ENCODE peak calls at places on chromosomes 2 and 18, in four cellular contexts. M is WTC11, B is K562, G is GM12878. H is an unnamed sample.

GRCh38 chr18:48928787-48929186 is 22.0 kb downstream of the SMAD7 start:
- DNase-seq in M (no peak), B (no peak), G (peak), H (peak)

GRCh38 chr2:216949685-216950397 is 90.0 kb upstream of the TNP1 start:
- DNase-seq in M (no peak), B (no peak), G (peak), H (no peak)

GRCh38 chr2:225737556-225737955 is 338.0 kb downstream of the NYAP2 start:
- DNase-seq in M (no peak), B (no peak), G (no peak), H (no peak)

GRCh38 chr2:110977388-110977787 is 143.3 kb upstream of the BCL2L11 start:
- DNase-seq in M (no peak), B (no peak), G (no peak), H (no peak)

GRCh38 chr2:71801969-71802368 is 345.7 kb downstream of the CYP26B1 start:
- DNase-seq in M (peak), B (peak), G (no peak), H (peak)

GRCh38 chr2:31337860-31338259 is 76.7 kb downstream of the XDH start:
- DNase-seq in M (no peak), B (no peak), G (no peak), H (no peak)

GRCh38 chr18:52339891-52340371 is at the start of gene DCC:
- DNase-seq in M (peak), B (no peak), G (no peak), H (peak)

GRCh38 chr18:31819106-31819924 is 58.6 kb upstream of the SLC25A52 start:
- DNase-seq in M (no peak), B (peak), G (no peak), H (peak)

GRCh38 chr2:215609089-215610032 is 173.5 kb upstream of the FN1 start:
- DNase-seq in M (no peak), B (no peak), G (no peak), H (no peak)

GRCh38 chr2:166074430-166074829 is 53.4 kb downstream of the SCN1A start:
- DNase-seq in M (no peak), B (no peak), G (no peak), H (no peak)

GRCh38 chr2:44392338-44392943 is 30.7 kb downstream of the CAMKMT start:
- DNase-seq in M (peak), B (no peak), G (no peak), H (peak)

GRCh38 chr18:49406863-49407262 is 53.6 kb downstream of the DYM start:
- DNase-seq in M (no peak), B (no peak), G (no peak), H (no peak)

GRCh38 chr2:12928197-12928596 is 211.5 kb downstream of the TRIB2 start:
- DNase-seq in M (no peak), B (no peak), G (no peak), H (no peak)

GRCh38 chr2:203687161-203687560 is 19.3 kb upstream of the CD28 start:
- DNase-seq in M (no peak), B (no peak), G (no peak), H (no peak)

GRCh38 chr2:105772362-105772761 is 27.6 kb downstream of the NCK2 start:
- DNase-seq in M (no peak), B (no peak), G (no peak), H (no peak)

GRCh38 chr2:7028846-7029245 is 111.6 kb downstream of the RNF144A start:
- DNase-seq in M (no peak), B (no peak), G (no peak), H (no peak)

GRCh38 chr2:197857708-197858107 is 53.3 kb downstream of the PLCL1 start:
- DNase-seq in M (no peak), B (no peak), G (no peak), H (no peak)

GRCh38 chr2:223460774-223461211 is 141.4 kb downstream of the SCG2 start:
- DNase-seq in M (no peak), B (no peak), G (no peak), H (no peak)

GRCh38 chr18:5311273-5312009 is 15.9 kb upstream of the ZBTB14 start:
- DNase-seq in M (no peak), B (no peak), G (no peak), H (no peak)
- TF ChIP-seq NR2C2 in M (no peak), B (no peak), G (no peak), H (no peak)

GRCh38 chr2:218382785-218383184 is 712 bp downstream of the SLC11A1 start:
- DNase-seq in M (no peak), B (no peak), G (no peak), H (no peak)

GRCh38 chr2:218383892-218384519 is 1.9 kb downstream of the SLC11A1 start:
- DNase-seq in M (no peak), B (no peak), G (no peak), H (no peak)

GRCh38 chr2:218378053-218378452 is 4.0 kb upstream of the SLC11A1 start:
- DNase-seq in M (no peak), B (no peak), G (no peak), H (no peak)

GRCh38 chr2:218384975-218385374 is 2.9 kb downstream of the SLC11A1 start:
- DNase-seq in M (no peak), B (no peak), G (no peak), H (no peak)

DNA sequence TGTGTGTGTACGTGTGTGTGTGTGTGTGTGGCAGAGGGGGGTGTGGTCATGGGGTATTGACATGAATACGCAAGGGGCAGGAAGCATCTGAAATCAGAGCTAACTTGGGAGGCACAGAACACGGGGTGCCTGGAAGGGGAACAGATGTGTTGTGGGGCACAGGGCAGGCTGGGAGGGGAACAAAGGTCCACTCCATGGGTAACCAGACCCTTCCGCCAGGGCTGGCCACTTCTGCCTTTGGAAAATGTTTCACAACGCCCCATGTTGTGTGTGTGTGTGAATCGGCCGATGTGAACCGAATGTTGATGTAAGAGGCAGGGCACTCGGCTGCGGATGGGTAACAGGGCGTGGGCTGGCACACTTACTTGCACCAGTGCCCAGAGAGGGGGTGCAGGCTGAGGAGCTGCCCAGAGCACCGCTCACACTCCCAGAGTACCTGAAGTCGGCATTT is at the start of gene SLC11A1:
- DNase-seq in M (no peak), B (no peak), G (no peak), H (no peak)
- TF ChIP-seq CREB1 in M (no peak), B (no peak), G (no peak), H (no peak)

GRCh38 chr2:161152302-161152701 is 7.9 kb upstream of the TANK start:
- DNase-seq in M (no peak), B (no peak), G (no peak), H (no peak)
- TF ChIP-seq NR2C2 in M (no peak), B (no peak), G (no peak), H (no peak)

GRCh38 chr2:176380341-176380740 is 111.1 kb downstream of the MTX2 start:
- DNase-seq in M (no peak), B (no peak), G (no peak), H (no peak)
- TF ChIP-seq CREB1 in M (no peak), B (no peak), G (no peak), H (no peak)

GRCh38 chr2:183232161-183232865 is 108.1 kb downstream of the NUP35 start:
- DNase-seq in M (no peak), B (no peak), G (no peak), H (no peak)
- TF ChIP-seq NR2C2 in M (no peak), B (no peak), G (no peak), H (no peak)

DNA sequence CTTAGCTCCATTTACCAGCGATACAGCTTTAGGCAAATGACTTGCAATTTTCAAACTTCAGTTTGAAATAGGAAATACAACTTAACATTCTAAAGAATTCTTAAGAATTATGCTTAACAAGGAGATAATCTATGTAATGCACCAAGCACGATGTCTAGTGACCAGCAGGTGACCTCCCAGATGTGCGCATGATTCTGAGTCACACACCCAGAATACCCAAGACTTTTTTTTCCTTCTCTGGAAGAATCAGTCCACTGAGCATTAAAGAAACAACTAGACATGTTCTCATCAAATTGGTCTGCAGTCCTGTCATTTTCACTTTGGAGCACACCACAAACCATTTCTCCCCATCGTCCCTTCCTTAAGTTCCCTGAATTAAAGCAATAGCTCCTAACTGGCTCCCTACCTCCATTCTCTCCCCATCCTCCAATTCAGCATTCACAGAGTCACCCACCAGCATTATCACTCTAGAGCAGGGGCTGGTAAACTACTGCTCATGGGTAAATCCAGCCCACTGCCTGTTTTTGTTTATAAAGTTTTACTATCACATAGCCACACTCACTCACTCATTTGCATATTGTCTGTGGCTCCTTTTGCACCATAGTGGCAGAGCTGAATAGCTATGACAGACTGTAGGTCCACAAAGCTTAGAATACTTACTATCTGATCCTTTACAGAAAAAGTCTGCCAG is 13.2 kb downstream of the EVA1A start:
- DNase-seq in M (no peak), B (no peak), G (no peak), H (no peak)
- TF ChIP-seq CREB1 in M (no peak), B (no peak), G (no peak), H (no peak)

DNA sequence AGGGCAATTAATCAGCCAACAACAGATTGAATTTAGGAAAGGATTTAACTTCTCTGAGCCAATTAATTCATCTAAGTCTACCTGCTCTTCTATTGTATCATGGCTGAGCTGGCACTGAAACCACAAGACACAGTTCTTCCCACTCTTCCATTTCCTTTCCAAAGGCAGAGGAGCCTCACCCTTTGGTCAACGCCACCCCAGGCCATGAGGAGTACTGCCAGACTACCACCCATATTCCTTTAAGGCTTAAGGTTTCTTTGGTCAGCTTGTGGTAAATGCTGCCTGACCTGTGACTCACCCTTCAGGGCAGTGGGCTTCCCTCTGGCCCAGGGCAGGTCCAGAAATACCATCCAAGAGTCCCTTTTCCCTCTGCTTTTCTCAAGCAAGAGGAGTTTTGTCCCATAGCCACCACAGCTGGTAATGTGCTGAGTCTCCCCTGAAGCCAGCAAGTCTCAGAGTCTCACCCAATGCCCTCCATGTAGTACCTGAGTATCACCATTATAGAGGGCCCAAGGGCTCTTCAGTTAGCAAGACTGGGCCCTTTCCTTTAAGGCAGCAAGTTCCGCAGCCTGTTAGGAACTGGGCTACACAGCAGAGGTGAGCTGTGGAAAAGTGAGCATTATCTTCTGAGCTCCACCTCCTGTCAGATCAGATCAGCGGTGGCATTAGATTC is 900.5 kb upstream of the CRIM1 start:
- DNase-seq in M (peak), B (no peak), G (no peak), H (no peak)
- TF ChIP-seq NR2C2 in M (no peak), B (no peak), G (no peak), H (no peak)

GRCh38 chr2:142803158-142803557 is 74.3 kb upstream of the KYNU start:
- DNase-seq in M (no peak), B (no peak), G (no peak), H (no peak)
- TF ChIP-seq CREB1 in M (no peak), B (no peak), G (no peak), H (no peak)

GRCh38 chr2:191678437-191679110 is 638 bp downstream of the NABP1 start:
- DNase-seq in M (peak), B (peak), G (no peak), H (peak)
- TF ChIP-seq NR2C2 in M (no peak), B (peak), G (no peak), H (no peak)

GRCh38 chr18:54909538-54909937 is 49.7 kb downstream of the CCDC68 start:
- DNase-seq in M (no peak), B (no peak), G (no peak), H (no peak)

GRCh38 chr18:54905629-54906028 is 53.6 kb downstream of the CCDC68 start:
- DNase-seq in M (no peak), B (no peak), G (no peak), H (no peak)

GRCh38 chr18:54904521-54904920 is 54.7 kb downstream of the CCDC68 start:
- DNase-seq in M (no peak), B (no peak), G (no peak), H (no peak)

GRCh38 chr18:54910161-54910919 is 48.9 kb downstream of the CCDC68 start:
- DNase-seq in M (no peak), B (no peak), G (no peak), H (no peak)

DNA sequence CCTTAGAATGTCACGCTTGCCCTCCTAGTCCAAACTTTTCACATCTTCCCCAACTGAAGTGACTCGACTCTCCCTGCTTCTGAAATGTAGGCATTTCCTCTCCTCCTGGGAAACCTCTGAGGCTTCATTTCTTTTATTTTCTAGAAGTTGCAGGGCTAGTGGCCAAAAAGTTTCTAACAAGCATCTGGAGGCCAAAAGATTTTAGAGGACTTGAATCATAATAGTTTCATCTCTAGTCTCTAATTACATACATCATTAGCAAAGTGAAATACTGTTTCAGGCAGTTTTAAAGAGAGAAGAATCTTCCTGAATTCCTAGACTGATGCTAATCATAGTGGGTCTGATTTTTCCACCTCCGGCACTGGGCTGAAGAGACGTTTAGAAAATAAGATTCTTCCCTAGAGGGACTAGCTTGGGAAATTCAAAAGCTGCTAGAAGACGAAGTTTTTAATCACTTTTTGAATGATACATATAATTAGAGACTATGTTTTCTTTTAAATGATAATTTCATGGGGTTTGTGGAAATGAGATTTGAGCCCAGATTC is 52.6 kb downstream of the CCDC68 start:
- DNase-seq in M (no peak), B (no peak), G (no peak), H (no peak)
- TF ChIP-seq CREB1 in M (no peak), B (no peak), G (no peak), H (no peak)

H was measured in HepG2.